ENCODE peak calls at places on chromosomes 4 and X, in four cellular contexts. J is A549, M is left lung, W is HCT116. P is an unnamed sample.

GRCh38 chrX:24498181-24498580 is 33.1 kb downstream of the PDK3 start:
- DNase-seq in J (peak; percentile 28), M (no peak), W (no peak), P (peak; percentile 7)

GRCh38 chr4:153297116-153297515 is 47.4 kb upstream of the MND1 start:
- DNase-seq in J (no peak), M (no peak), W (no peak), P (no peak)

GRCh38 chr4:3202836-3203820 is 45.8 kb upstream of the MSANTD1 start:
- DNase-seq in J (no peak), M (no peak), W (no peak), P (peak; percentile 2)

GRCh38 chrX:86028681-86029080 is 18.7 kb downstream of the CHM start:
- DNase-seq in J (no peak), M (no peak), W (no peak), P (peak; percentile 16)

GRCh38 chr4:168589154-168589553 is 92.3 kb downstream of the PALLD start:
- DNase-seq in J (peak; percentile 46), M (no peak), W (peak; percentile 94), P (peak; percentile 86)

GRCh38 chrX:137031039-137031438 is 2.8 kb downstream of the GPR101 start:
- DNase-seq in J (no peak), M (no peak), W (no peak), P (no peak)

GRCh38 chrX:104315555-104315954 is 60.8 kb upstream of the ESX1 start:
- DNase-seq in J (no peak), M (no peak), W (no peak), P (peak; percentile 70)

GRCh38 chrX:63930140-63930539 is 145.1 kb upstream of the ARHGEF9 start:
- DNase-seq in J (no peak), M (no peak), W (peak; percentile 10), P (peak; percentile 3)

GRCh38 chrX:12480956-12481355 is 310.3 kb upstream of the PRPS2 start:
- DNase-seq in J (no peak), M (no peak), W (no peak), P (no peak)

GRCh38 chr4:108113229-108113628 is 55.5 kb downstream of the LEF1 start:
- DNase-seq in J (no peak), M (no peak), W (no peak), P (peak; percentile 5)

GRCh38 chr4:78056265-78057129 is 626 bp upstream of the FRAS1 start:
- DNase-seq in J (peak; percentile 61), M (peak; percentile 65), W (peak; percentile 93), P (peak; percentile 79)

GRCh38 chr4:182825786-182826185 is 91.4 kb downstream of the DCTD start:
- DNase-seq in J (no peak), M (no peak), W (no peak), P (no peak)

GRCh38 chrX:18406531-18407266 is 18.7 kb upstream of the CDKL5 start:
- DNase-seq in J (no peak), M (no peak), W (no peak), P (peak; percentile 25)

GRCh38 chrX:16633754-16634153 is 16.2 kb upstream of the S100G start:
- DNase-seq in J (no peak), M (no peak), W (no peak), P (peak; percentile 14)

GRCh38 chr4:140078366-140078765 is 75.6 kb downstream of the MAML3 start:
- DNase-seq in J (no peak), M (no peak), W (no peak), P (peak; percentile 75)

GRCh38 chr4:153497988-153498967 is 32.1 kb downstream of the TMEM131L start:
- DNase-seq in J (no peak), M (no peak), W (no peak), P (peak; percentile 73)

GRCh38 chrX:150508461-150509367 is 59.7 kb upstream of the MTM1 start:
- DNase-seq in J (no peak), M (no peak), W (no peak), P (peak; percentile 28)

GRCh38 chrX:133838761-133839676 is 146.4 kb downstream of the GPC3 start:
- DNase-seq in J (peak; percentile 15), M (no peak), W (peak; percentile 3), P (peak; percentile 45)

GRCh38 chrX:10047133-10047532 is 80.0 kb downstream of the CLDN34 start:
- DNase-seq in J (no peak), M (no peak), W (no peak), P (no peak)

GRCh38 chrX:53093177-53093655 is 726 bp upstream of the KANTR start:
- DNase-seq in J (peak; percentile 71), M (peak; percentile 84), W (peak; percentile 65), P (peak; percentile 78)

GRCh38 chr4:85777908-85778808 is 303.2 kb downstream of the ARHGAP24 start:
- DNase-seq in J (no peak), M (no peak), W (no peak), P (no peak)

GRCh38 chr4:36771411-36772153 is 473.0 kb upstream of the NWD2 start:
- DNase-seq in J (no peak), M (no peak), W (peak; percentile 7), P (no peak)

GRCh38 chr4:16794816-16795445 is 103.5 kb downstream of the LDB2 start:
- DNase-seq in J (no peak), M (no peak), W (peak; percentile 34), P (peak; percentile 71)

GRCh38 chrX:138128025-138128671 is 562.2 kb downstream of the ZIC3 start:
- DNase-seq in J (peak; percentile 5), M (no peak), W (peak; percentile 1), P (peak; percentile 45)

GRCh38 chr4:102620697-102621497 is 119.7 kb downstream of the NFKB1 start:
- DNase-seq in J (peak; percentile 62), M (no peak), W (peak; percentile 76), P (peak; percentile 74)

GRCh38 chr4:79864470-79865190 is 208.4 kb downstream of the ANTXR2 start:
- DNase-seq in J (no peak), M (no peak), W (no peak), P (no peak)

GRCh38 chrX:10474510-10474909 is 145.9 kb downstream of the MID1 start:
- DNase-seq in J (no peak), M (no peak), W (no peak), P (no peak)

GRCh38 chr4:52665592-52665991 is 6.5 kb upstream of the USP46 start:
- DNase-seq in J (no peak), M (no peak), W (peak; percentile 44), P (no peak)

GRCh38 chr4:112381996-112382692 is 85.0 kb downstream of the ALPK1 start:
- DNase-seq in J (no peak), M (no peak), W (no peak), P (no peak)

GRCh38 chr4:73037057-73037456 is 32.5 kb downstream of the COX18 start:
- DNase-seq in J (no peak), M (no peak), W (no peak), P (no peak)

GRCh38 chr4:174318829-174319764 is 35.4 kb downstream of the CEP44 start:
- DNase-seq in J (no peak), M (no peak), W (peak; percentile 22), P (peak; percentile 66)

DNA sequence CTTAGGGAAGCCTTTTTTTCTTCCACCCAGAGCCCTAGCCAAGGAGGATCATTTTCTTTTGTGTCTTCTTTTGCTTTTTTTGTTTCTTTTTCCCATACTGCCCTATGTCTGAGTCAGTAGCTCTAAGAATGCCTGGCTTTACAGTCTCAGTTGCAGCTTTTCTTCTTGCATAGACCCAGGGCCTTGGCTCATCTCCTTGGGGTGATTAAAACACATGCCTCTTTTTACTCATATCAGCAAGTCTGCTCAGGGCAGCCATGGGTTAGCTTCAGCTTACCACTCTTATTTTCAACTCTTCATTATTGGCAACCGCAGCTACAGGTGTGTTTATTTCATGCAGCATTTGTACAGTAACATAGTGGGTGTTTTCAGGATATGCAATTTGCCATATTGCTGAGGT is 196.5 kb downstream of the STK32B start:
- DNase-seq in J (no peak), M (no peak), W (no peak), P (no peak)
- H3K4me3 ChIP-seq in J (no peak overlapping the region), M (no peak overlapping the region), W (no peak overlapping the region), P (no peak overlapping the region)

GRCh38 chrX:84189125-84189524 is 1.1 kb upstream of the RPS6KA6 start:
- DNase-seq in J (no peak), M (no peak), W (no peak), P (no peak)

GRCh38 chrX:84188320-84188834 is 378 bp upstream of the RPS6KA6 start:
- DNase-seq in J (peak; percentile 48), M (peak; percentile 46), W (no peak), P (peak; percentile 44)

GRCh38 chrX:84186603-84187358 is 1.2 kb downstream of the RPS6KA6 start:
- DNase-seq in J (peak; percentile 3), M (no peak), W (no peak), P (peak; percentile 31)

GRCh38 chrX:84192006-84192405 is 4.0 kb upstream of the RPS6KA6 start:
- DNase-seq in J (no peak), M (no peak), W (no peak), P (no peak)

GRCh38 chrX:84187501-84188319 is at the start of gene RPS6KA6:
- DNase-seq in J (peak; percentile 17), M (peak; percentile 27), W (no peak), P (peak; percentile 30)
- H3K4me3 ChIP-seq in J (peak within 1 kb of the TSS; percentile 86), M (peak within 1 kb of the TSS; percentile 33), W (no peak within 1 kb of the TSS), P (peak within 1 kb of the TSS; percentile 63)

GRCh38 chrX:274904-275475 is 6.2 kb upstream of the PLCXD1 start:
- DNase-seq in J (no peak), M (peak; percentile 65), W (no peak), P (no peak)
- H3K4me3 ChIP-seq in J (no peak overlapping the region), M (no peak overlapping the region), W (no peak overlapping the region), P (no peak overlapping the region)

GRCh38 chr4:98959411-98959810 is 30.5 kb upstream of the EIF4E start:
- DNase-seq in J (no peak), M (no peak), W (no peak), P (no peak)
- H3K4me3 ChIP-seq in J (no peak overlapping the region), M (no peak overlapping the region), W (no peak overlapping the region), P (no peak overlapping the region)

DNA sequence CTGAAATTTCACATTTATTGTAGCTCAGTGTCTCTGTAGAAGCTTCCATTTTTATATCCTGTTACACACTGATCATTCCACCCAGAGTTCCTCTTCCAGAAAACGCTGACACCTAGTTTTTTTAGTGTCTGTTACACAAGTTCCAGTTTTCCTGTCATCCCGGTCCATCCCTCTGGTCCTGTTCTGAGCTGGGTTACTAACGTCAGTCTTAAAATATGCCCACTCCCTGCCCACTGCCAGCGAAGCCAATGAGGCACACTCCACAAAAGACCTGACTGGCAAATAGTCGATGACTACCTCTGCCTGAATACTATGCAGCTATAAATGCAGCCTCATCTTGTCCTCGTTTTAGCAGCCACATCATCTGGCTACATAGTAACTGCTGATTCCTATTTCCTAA is 30.9 kb upstream of the DDX3X start:
- DNase-seq in J (no peak), M (no peak), W (no peak), P (peak; percentile 21)
- H3K4me3 ChIP-seq in J (no peak overlapping the region), M (no peak overlapping the region), W (no peak overlapping the region), P (no peak overlapping the region)

DNA sequence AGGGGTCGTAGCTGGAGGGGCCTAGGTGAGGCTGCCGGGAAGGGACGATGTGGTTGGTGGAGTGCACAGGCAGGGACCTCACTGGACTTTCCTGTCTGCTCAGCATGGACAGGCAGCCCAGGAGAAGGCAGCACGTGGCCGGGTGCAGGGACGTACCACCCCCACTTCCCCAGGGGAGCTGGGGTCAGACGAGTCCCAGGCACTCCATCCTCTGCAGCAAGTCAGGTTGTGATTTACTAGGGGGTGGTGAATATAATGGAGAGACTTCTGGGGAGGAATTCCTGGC is 1.5 kb upstream of the CTBP1 start:
- DNase-seq in J (no peak), M (no peak), W (no peak), P (no peak)
- H3K4me3 ChIP-seq in J (no peak overlapping the region), M (no peak overlapping the region), W (peak overlapping the region; percentile 65), P (no peak overlapping the region)

P was measured in fibroblast of mammary gland.